ENCODE peak calls at places on chromosomes 7 and 10, in nine cellular contexts. P is nephron progenitor cell, H is kidney epithelial cell, K is K562, D is HFFc6, W is NB4, S is neural progenitor cell, J is ascending aorta, Z is DND-41. U is an unnamed sample.

GRCh38 chr7:786472-787255 is 45.6 kb upstream of the SUN1 start:
- DNase-seq in P (peak), H (no peak), S (peak), K (peak), J (no peak), W (peak), D (peak), Z (peak), U (no peak)

GRCh38 chr7:149624006-149624405 is 126.4 kb upstream of the ZNF746 start:
- DNase-seq in W (peak), K (peak), H (no peak), Z (peak), J (no peak), S (peak), P (peak), D (peak), U (no peak)

GRCh38 chr10:42637648-42638052 is 720 bp downstream of the ZNF33B start:
- DNase-seq in H (no peak), W (no peak), D (no peak), S (no peak), J (no peak), P (no peak), Z (no peak), K (no peak), U (no peak)

GRCh38 chr10:3525832-3526449 is 259.1 kb downstream of the KLF6 start:
- DNase-seq in K (peak), S (no peak), D (peak), W (peak), P (no peak), Z (no peak), H (peak), J (peak), U (peak)

GRCh38 chr7:78284945-78285344 is 486.4 kb downstream of the PHTF2 start:
- DNase-seq in P (no peak), D (no peak), W (no peak), H (no peak), J (no peak), K (no peak), Z (no peak), S (no peak), U (no peak)

GRCh38 chr7:73436031-73436929 is 2.7 kb downstream of the FZD9 start:
- DNase-seq in J (no peak), P (peak), W (no peak), H (no peak), S (no peak), Z (no peak), D (no peak), K (no peak), U (no peak)

GRCh38 chr7:47627580-47628283 is 45.8 kb upstream of the TNS3 start:
- DNase-seq in D (no peak), K (no peak), J (no peak), S (no peak), P (no peak), Z (no peak), H (no peak), W (no peak), U (no peak)

GRCh38 chr7:148042935-148043334 is 547.6 kb upstream of the C7orf33 start:
- DNase-seq in P (no peak), Z (no peak), S (no peak), J (no peak), W (no peak), K (no peak), D (no peak), H (no peak), U (no peak)

GRCh38 chr7:149140784-149141183 is 6.5 kb upstream of the ZNF398 start:
- DNase-seq in D (no peak), J (no peak), H (no peak), P (no peak), S (no peak), W (peak), K (peak), Z (no peak), U (no peak)

GRCh38 chr7:93914581-93915066 is 6.9 kb upstream of the GNG11 start:
- DNase-seq in W (no peak), Z (no peak), D (peak), J (no peak), S (no peak), P (no peak), H (no peak), K (no peak), U (no peak)

GRCh38 chr10:6072215-6072941 is 10.2 kb upstream of the IL2RA start:
- DNase-seq in K (no peak), S (no peak), H (no peak), Z (peak), P (no peak), W (no peak), D (no peak), J (no peak), U (no peak)

GRCh38 chr7:128727239-128727638 is 11.9 kb upstream of the CALU start:
- DNase-seq in J (no peak), H (no peak), W (no peak), K (no peak), P (no peak), Z (no peak), S (no peak), D (no peak), U (no peak)

GRCh38 chr7:119969054-119969453 is 303.9 kb upstream of the KCND2 start:
- DNase-seq in D (no peak), J (no peak), H (no peak), W (no peak), S (no peak), P (no peak), Z (no peak), K (no peak), U (no peak)

GRCh38 chr7:119706608-119707007 is 566.4 kb upstream of the KCND2 start:
- DNase-seq in K (no peak), D (no peak), J (no peak), P (no peak), S (no peak), W (no peak), H (no peak), Z (no peak), U (no peak)

GRCh38 chr10:26386800-26387199 is 51.3 kb upstream of the APBB1IP start:
- DNase-seq in Z (no peak), W (peak), P (no peak), S (no peak), J (no peak), H (no peak), D (no peak), K (no peak), U (no peak)

GRCh38 chr7:48511021-48511579 is 339.8 kb downstream of the ABCA13 start:
- DNase-seq in S (no peak), W (no peak), H (no peak), D (no peak), K (no peak), J (no peak), Z (no peak), P (peak), U (no peak)

GRCh38 chr7:155209920-155210319 is 87.8 kb upstream of the INSIG1 start:
- DNase-seq in J (no peak), S (no peak), Z (no peak), W (no peak), H (no peak), K (no peak), P (no peak), D (no peak), U (no peak)

GRCh38 chr10:58361353-58361752 is 23.9 kb upstream of the TFAM start:
- DNase-seq in W (no peak), P (no peak), D (no peak), Z (no peak), H (no peak), J (no peak), K (no peak), S (no peak), U (no peak)

GRCh38 chr7:112484671-112485097 is 3.9 kb downstream of the LSMEM1 start:
- DNase-seq in W (peak), Z (no peak), H (peak), J (no peak), P (no peak), K (peak), D (peak), S (no peak), U (peak)

GRCh38 chr7:79593819-79594218 is 140.4 kb upstream of the MAGI2 start:
- DNase-seq in K (no peak), H (no peak), S (no peak), J (no peak), W (no peak), D (no peak), P (no peak), Z (no peak), U (no peak)

GRCh38 chr7:99290980-99291607 is 18.5 kb downstream of the MYH16 start:
- DNase-seq in W (no peak), D (no peak), K (no peak), P (no peak), J (no peak), H (no peak), Z (no peak), S (no peak), U (no peak)

GRCh38 chr7:3176112-3176836 is 124.8 kb upstream of the SDK1 start:
- DNase-seq in Z (no peak), S (no peak), W (no peak), J (no peak), K (no peak), P (no peak), D (no peak), H (no peak), U (no peak)

GRCh38 chr10:89710748-89711147 is 9.4 kb downstream of the KIF20B start:
- DNase-seq in Z (no peak), W (no peak), P (no peak), S (no peak), J (no peak), H (no peak), D (no peak), K (no peak), U (no peak)

GRCh38 chr10:78218833-78219490 is 185.3 kb downstream of the RPS24 start:
- DNase-seq in W (no peak), H (no peak), K (no peak), D (no peak), P (no peak), S (no peak), J (no peak), Z (no peak), U (no peak)

GRCh38 chr10:31771345-31771831 is 157.2 kb downstream of the ARHGAP12 start:
- DNase-seq in S (no peak), J (no peak), D (peak), W (no peak), Z (no peak), K (no peak), H (no peak), P (no peak), U (no peak)

GRCh38 chr7:15684834-15685233 is 1.6 kb downstream of the MEOX2 start:
- DNase-seq in K (no peak), W (no peak), H (no peak), J (no peak), S (peak), Z (no peak), P (peak), D (no peak), U (no peak)

GRCh38 chr10:4243651-4244050 is 458.6 kb upstream of the KLF6 start:
- DNase-seq in J (no peak), H (peak), S (no peak), Z (no peak), K (no peak), D (peak), P (no peak), W (peak), U (peak)

GRCh38 chr7:158407581-158408331 is 179.9 kb downstream of the PTPRN2 start:
- DNase-seq in S (peak), P (no peak), W (peak), K (peak), D (peak), J (no peak), H (no peak), Z (no peak), U (no peak)

GRCh38 chr7:113875224-113875623 is 43.6 kb downstream of the PPP1R3A start:
- DNase-seq in J (no peak), Z (no peak), H (no peak), P (no peak), W (no peak), S (no peak), K (no peak), D (no peak), U (no peak)

GRCh38 chr7:112080441-112080840 is 125.8 kb downstream of the DOCK4 start:
- DNase-seq in D (peak), J (no peak), Z (no peak), W (peak), H (peak), S (no peak), P (no peak), K (no peak), U (peak)

GRCh38 chr10:18400201-18400910 is 251.0 kb downstream of the NSUN6 start:
- DNase-seq in W (no peak), K (no peak), J (no peak), S (peak), D (no peak), Z (no peak), H (no peak), P (peak), U (no peak)

GRCh38 chr7:5495581-5496375 is 72.1 kb upstream of the TNRC18 start:
- DNase-seq in J (peak), W (peak), P (no peak), K (no peak), Z (no peak), S (no peak), H (no peak), D (no peak), U (no peak)

GRCh38 chr10:70785190-70785589 is at the start of gene TBATA:
- DNase-seq in K (no peak), H (no peak), S (no peak), Z (peak), P (no peak), J (no peak), W (peak), D (no peak), U (no peak)

GRCh38 chr7:140857048-140857447 is 67.7 kb downstream of the BRAF start:
- DNase-seq in H (no peak), W (no peak), P (no peak), Z (no peak), K (no peak), J (no peak), S (no peak), D (no peak), U (no peak)

GRCh38 chr10:72248477-72249151 is 25.1 kb upstream of the DDIT4 start:
- DNase-seq in P (no peak), J (peak), Z (peak), S (no peak), H (no peak), D (no peak), K (no peak), W (peak), U (no peak)

DNA sequence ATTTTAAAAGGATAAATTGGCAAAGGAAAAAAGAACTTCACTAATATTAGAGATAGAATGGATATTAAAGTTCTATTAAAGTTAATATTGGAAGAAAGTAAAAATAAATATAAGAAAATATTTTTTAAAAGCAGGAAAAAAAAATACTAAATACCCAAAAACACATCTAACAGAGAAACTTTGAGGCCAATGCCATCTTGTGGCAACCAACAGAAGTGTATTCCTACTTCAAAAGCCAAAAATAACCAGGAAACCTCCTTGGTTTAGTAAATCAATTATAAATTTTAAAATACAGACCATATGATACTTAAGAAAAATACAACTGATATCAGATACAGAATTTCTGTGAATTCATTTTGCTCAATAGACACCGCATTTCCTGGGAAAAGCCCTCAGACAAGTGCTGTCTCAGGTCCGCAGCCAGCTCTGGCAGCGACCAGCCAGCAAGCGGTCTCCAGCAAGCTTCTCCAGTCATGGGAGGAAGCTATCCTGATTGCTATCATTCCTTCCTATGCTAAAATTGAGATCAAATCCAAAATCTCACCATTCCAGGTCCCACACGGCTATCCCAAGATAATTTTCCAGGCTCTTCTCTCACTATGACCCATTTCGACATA is 65.3 kb downstream of the LMBR1 start:
- DNase-seq in K (peak), H (no peak), P (no peak), Z (no peak), S (peak), J (no peak), W (peak), D (peak), U (peak)
- TF ChIP-seq CTCF in K (peak), H (peak), P (peak), Z (peak), S (peak), J (peak), W (peak), D (peak), U (peak)

GRCh38 chr10:86644412-86645110 is 9.8 kb upstream of the OPN4 start:
- DNase-seq in P (no peak), Z (no peak), S (no peak), J (no peak), K (no peak), W (peak), D (no peak), H (no peak), U (no peak)
- TF ChIP-seq CTCF in P (no peak), Z (peak), S (peak), J (no peak), K (no peak), W (peak), D (peak), H (no peak), U (peak)

DNA sequence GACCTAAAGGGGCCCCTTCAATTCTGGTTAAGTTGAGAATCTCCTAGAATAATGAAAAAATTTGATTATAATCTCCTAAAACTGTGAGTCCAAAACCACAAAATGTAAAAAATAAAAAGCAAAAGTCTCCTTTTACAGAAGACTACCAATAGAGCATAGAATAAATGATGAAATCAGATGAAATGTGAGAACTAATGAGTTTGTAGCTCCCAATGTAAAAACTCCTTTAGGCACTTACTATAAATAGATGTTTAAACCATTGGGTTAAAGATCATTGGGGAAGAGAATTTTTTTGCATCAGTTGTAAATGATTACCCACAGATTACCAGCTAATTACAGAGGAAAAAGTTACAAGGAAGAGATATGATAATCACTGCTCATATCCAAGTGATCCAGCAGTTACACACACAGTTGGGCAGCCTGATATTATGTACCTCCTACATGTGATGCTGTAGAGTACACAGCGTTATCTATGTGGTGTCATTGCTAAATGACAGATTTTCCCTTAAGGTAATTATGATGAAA is 282.7 kb upstream of the SEMA3D start:
- DNase-seq in Z (no peak), K (no peak), S (no peak), D (no peak), P (no peak), H (no peak), W (no peak), J (no peak), U (peak)
- TF ChIP-seq CTCF in Z (no peak), K (no peak), S (no peak), D (no peak), P (no peak), H (no peak), W (no peak), J (no peak), U (no peak)

DNA sequence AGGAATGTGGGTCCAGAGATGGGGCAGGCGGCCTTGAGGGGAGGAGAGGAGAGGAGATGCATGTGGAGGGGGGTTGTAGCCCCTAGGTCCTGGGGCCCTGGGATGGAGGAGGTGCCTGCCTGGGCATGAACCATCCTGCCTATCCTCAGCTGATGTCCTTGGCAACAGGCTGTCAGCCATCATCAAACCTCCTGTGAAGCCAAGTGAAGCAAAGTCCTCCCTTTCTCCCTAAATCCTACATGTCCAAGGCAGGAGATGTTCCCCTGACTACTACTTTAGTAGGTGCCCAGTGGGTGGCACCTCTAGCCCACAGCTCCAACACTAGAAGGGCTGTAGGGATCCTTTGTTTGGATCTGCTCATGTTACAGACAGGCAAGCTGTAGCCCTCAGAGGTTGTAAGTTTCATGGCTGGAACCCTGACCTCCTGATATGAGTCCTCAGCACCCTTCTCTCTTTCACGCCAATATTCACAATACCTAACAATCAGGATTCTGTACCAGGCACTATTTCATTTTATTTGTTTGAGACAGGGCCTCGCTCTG is 66.6 kb upstream of the SYPL1 start:
- DNase-seq in Z (no peak), P (no peak), W (peak), K (peak), H (no peak), D (peak), J (no peak), S (no peak), U (no peak)
- TF ChIP-seq CTCF in Z (peak), P (no peak), W (peak), K (peak), H (peak), D (peak), J (no peak), S (no peak), U (peak)

DNA sequence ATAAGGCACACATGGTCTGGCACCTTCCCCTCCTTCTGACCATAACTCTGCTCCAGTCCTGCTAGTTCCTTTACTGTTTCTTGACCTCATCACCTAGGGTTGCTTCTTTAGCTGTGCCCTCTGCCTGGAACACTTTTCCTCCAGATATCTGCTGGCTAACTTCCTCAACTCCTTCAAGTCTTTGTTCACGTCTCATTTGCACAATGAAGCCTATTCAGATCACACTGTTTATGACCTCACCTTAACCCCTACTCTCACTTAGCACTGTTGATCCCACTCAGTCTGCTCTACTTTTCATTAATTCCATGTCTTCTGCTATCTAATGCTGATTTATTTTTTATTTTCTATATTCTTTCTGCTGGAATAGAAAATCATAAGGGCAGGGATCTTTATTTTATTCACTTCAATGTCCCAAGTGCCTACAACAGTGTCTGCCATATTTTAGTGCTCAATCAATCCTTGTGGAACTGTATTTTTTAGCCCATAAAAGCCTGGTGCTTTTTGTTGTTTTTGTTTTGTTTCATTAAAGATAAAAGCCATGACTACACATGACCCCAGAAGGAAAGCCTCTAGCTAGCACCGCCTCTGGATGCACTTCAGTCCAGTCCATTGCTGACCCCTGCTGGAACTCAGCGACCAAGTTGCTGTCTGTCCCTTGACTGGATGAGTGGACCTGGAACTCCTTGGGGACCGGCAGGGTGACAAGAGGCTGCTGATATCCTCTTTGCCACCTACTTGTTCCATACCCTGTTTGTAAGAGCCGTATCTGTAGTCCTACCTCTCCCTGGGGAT is 12.3 kb downstream of the KLF14 start:
- DNase-seq in S (peak), H (peak), J (no peak), D (peak), Z (peak), P (peak), W (peak), K (peak), U (no peak)
- TF ChIP-seq CTCF in S (peak), H (peak), J (peak), D (peak), Z (peak), P (peak), W (peak), K (peak), U (peak)

DNA sequence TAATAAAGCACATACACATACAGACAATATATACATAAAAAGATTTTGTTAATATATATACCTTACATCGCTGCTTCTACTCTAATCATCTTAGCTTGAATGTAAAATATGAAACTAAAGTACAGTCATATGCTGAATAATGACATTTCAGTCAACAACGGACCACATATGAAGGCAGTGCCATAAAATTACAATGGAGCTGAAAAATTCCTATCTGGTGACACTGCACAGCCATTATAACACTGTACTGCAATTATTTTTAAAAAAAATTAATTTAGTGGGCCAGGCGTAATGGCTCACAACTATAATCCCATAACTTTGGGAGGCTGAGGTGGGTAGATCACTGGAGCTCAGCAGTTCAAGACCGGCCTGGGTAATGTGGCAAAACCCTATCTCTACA is 122.3 kb downstream of the JMJD1C start:
- DNase-seq in J (no peak), H (no peak), S (no peak), K (no peak), W (no peak), D (no peak), P (no peak), Z (no peak), U (no peak)
- TF ChIP-seq CTCF in J (no peak), H (no peak), S (no peak), K (no peak), W (no peak), D (no peak), P (no peak), Z (no peak), U (no peak)